ENCODE peak calls at places on chromosomes 5 and 9, in nine cellular contexts. D is GM23248, Z is ovary, W is spleen, L is tibial nerve, H is transverse colon, F is adipocyte, G is HepG2, I is uterus. A is an unnamed sample. For H3K4me1, the result is how much of the 10 kb centered on the place peaks cover.

GRCh38 chr5:37737326-37738056 is 102.3 kb downstream of the GDNF start:
- DNase-seq in L (no peak), Z (no peak), F (peak), D (no peak), G (no peak), W (no peak), H (no peak), I (no peak), A (no peak)

GRCh38 chr5:89377752-89378455 is 494.9 kb upstream of the MEF2C start:
- DNase-seq in D (peak), Z (no peak), W (no peak), G (no peak), I (no peak), F (peak), H (no peak), L (no peak), A (no peak)

GRCh38 chr5:82918311-82919031 is 158.7 kb downstream of the TMEM167A start:
- DNase-seq in I (no peak), H (no peak), W (no peak), D (no peak), F (no peak), L (no peak), Z (no peak), G (no peak), A (no peak)

GRCh38 chr5:1963358-1963757 is 80.6 kb upstream of the IRX4 start:
- DNase-seq in H (no peak), L (no peak), G (no peak), W (no peak), Z (no peak), I (no peak), D (no peak), F (no peak), A (no peak)

GRCh38 chr5:163580516-163580915 is 75.1 kb downstream of the MAT2B start:
- DNase-seq in F (no peak), L (no peak), G (no peak), I (no peak), H (peak), D (no peak), Z (no peak), W (no peak), A (no peak)

GRCh38 chr5:1199649-1200494 is 1.5 kb upstream of the SLC6A19 start:
- DNase-seq in Z (no peak), F (no peak), I (no peak), H (no peak), W (no peak), D (no peak), G (peak), L (no peak), A (no peak)

GRCh38 chr5:88833371-88834107 is 49.4 kb downstream of the MEF2C start:
- DNase-seq in Z (peak), W (peak), D (peak), I (peak), L (no peak), G (no peak), F (peak), H (peak), A (no peak)

GRCh38 chr9:20305457-20305856 is 316.8 kb downstream of the MLLT3 start:
- DNase-seq in W (no peak), I (no peak), H (no peak), G (no peak), L (no peak), Z (no peak), D (no peak), F (no peak), A (no peak)

GRCh38 chr9:90872835-90873294 is 71.2 kb downstream of the SYK start:
- DNase-seq in F (no peak), H (no peak), D (peak), I (no peak), G (no peak), W (no peak), Z (no peak), L (no peak), A (no peak)

GRCh38 chr5:126683912-126684311 is 83.2 kb downstream of the PHAX start:
- DNase-seq in L (no peak), Z (no peak), I (no peak), H (no peak), D (no peak), F (no peak), G (no peak), W (no peak), A (no peak)

GRCh38 chr5:53035868-53036381 is 46.8 kb downstream of the ITGA2 start:
- DNase-seq in W (no peak), D (peak), I (no peak), F (no peak), G (no peak), L (no peak), H (no peak), Z (no peak), A (no peak)

GRCh38 chr5:10501554-10502075 is 59.9 kb downstream of the ROPN1L start:
- DNase-seq in Z (no peak), H (no peak), F (no peak), G (no peak), L (no peak), I (no peak), D (no peak), W (peak), A (no peak)

GRCh38 chr5:173326501-173326960 is 1.7 kb downstream of the STC2 start:
- DNase-seq in F (peak), D (peak), G (no peak), I (no peak), Z (no peak), L (no peak), W (peak), H (no peak), A (no peak)

GRCh38 chr5:74124826-74125225 is 498.8 kb downstream of the ARHGEF28 start:
- DNase-seq in D (no peak), F (no peak), I (no peak), G (no peak), H (no peak), W (no peak), Z (no peak), L (no peak), A (no peak)

GRCh38 chr9:124079176-124079925 is 67.8 kb downstream of the LHX2 start:
- DNase-seq in Z (no peak), D (peak), I (no peak), G (peak), F (peak), L (no peak), W (no peak), H (no peak), A (no peak)

GRCh38 chr5:151673421-151673820 is 13.3 kb downstream of the SPARC start:
- DNase-seq in D (no peak), L (no peak), W (no peak), G (no peak), Z (no peak), H (no peak), F (no peak), I (no peak), A (no peak)

GRCh38 chr5:932628-933250 is 40.1 kb downstream of the TRIP13 start:
- DNase-seq in D (peak), F (no peak), I (peak), W (no peak), G (no peak), Z (peak), H (no peak), L (no peak), A (no peak)

GRCh38 chr9:93300175-93300572 is 116.2 kb downstream of the WNK2 start:
- DNase-seq in H (no peak), L (no peak), W (peak), G (no peak), F (no peak), Z (no peak), D (no peak), I (peak), A (no peak)

GRCh38 chr9:5843450-5844249 is 10.7 kb upstream of the ERMP1 start:
- DNase-seq in D (no peak), H (no peak), W (no peak), I (no peak), Z (no peak), L (no peak), G (peak), F (peak), A (no peak)

GRCh38 chr5:128258387-128258786 is 174.8 kb downstream of the SLC12A2 start:
- DNase-seq in D (no peak), I (no peak), Z (no peak), W (no peak), L (no peak), F (no peak), G (no peak), H (no peak), A (no peak)

GRCh38 chr5:74257645-74258328 is 382.7 kb downstream of the ENC1 start:
- DNase-seq in D (peak), G (no peak), W (peak), I (peak), F (no peak), Z (peak), H (peak), L (peak), A (peak)

GRCh38 chr5:40381676-40382363 is 297.9 kb upstream of the PTGER4 start:
- DNase-seq in F (peak), H (no peak), L (no peak), I (no peak), W (no peak), Z (no peak), D (peak), G (no peak), A (no peak)

GRCh38 chr5:132363431-132364112 is 5.9 kb upstream of the SLC22A5 start:
- DNase-seq in I (no peak), F (peak), G (no peak), Z (no peak), D (peak), W (no peak), H (no peak), L (no peak), A (no peak)

GRCh38 chr9:24487946-24488345 is 57.8 kb downstream of the IZUMO3 start:
- DNase-seq in D (no peak), I (no peak), L (no peak), G (no peak), Z (no peak), F (peak), W (no peak), H (no peak), A (no peak)

GRCh38 chr9:97487107-97487506 is 14.4 kb upstream of the TMOD1 start:
- DNase-seq in D (peak), F (no peak), G (peak), W (no peak), L (no peak), H (no peak), Z (no peak), I (no peak), A (no peak)

GRCh38 chr9:124329393-124329792 is 71.6 kb downstream of the NEK6 start:
- DNase-seq in Z (no peak), L (no peak), D (no peak), H (no peak), F (no peak), G (no peak), W (no peak), I (no peak), A (no peak)

GRCh38 chr9:2816476-2817141 is 27.3 kb downstream of the PUM3 start:
- DNase-seq in L (no peak), W (no peak), H (no peak), G (no peak), F (peak), D (peak), I (no peak), Z (no peak), A (peak)

GRCh38 chr9:75788006-75788634 is 102.4 kb upstream of the PCSK5 start:
- DNase-seq in F (peak), D (peak), Z (peak), G (no peak), W (no peak), H (no peak), L (no peak), I (no peak), A (no peak)

GRCh38 chr5:133849116-133849515 is 119.3 kb downstream of the C5orf15 start:
- DNase-seq in W (no peak), L (no peak), G (no peak), F (no peak), H (no peak), D (no peak), Z (no peak), I (no peak), A (no peak)

GRCh38 chr9:90290716-90291485 is 351.7 kb downstream of the DIRAS2 start:
- DNase-seq in G (no peak), H (no peak), W (no peak), L (no peak), Z (no peak), F (no peak), I (no peak), D (no peak), A (no peak)

GRCh38 chr9:129267141-129267540 is 89.1 kb upstream of the IER5L start:
- DNase-seq in W (peak), F (no peak), I (no peak), Z (peak), G (no peak), H (no peak), D (no peak), L (no peak), A (no peak)
- H3K4me1 ChIP-seq in W (under half), F (under half), I (under half), Z (under half), G (under half), H (under half), D (under half), L (under half), A (under half)

GRCh38 chr9:128687453-128687852 is 1.6 kb upstream of the SET start:
- DNase-seq in G (no peak), L (no peak), I (no peak), W (peak), H (no peak), F (no peak), Z (no peak), D (no peak), A (no peak)
- H3K4me1 ChIP-seq in G (half or more), L (under half), I (under half), W (under half), H (under half), F (under half), Z (under half), D (under half), A (under half)

GRCh38 chr9:107772988-107773387 is 283.4 kb upstream of the KLF4 start:
- DNase-seq in F (no peak), I (no peak), H (no peak), G (no peak), W (no peak), D (no peak), L (no peak), Z (no peak), A (no peak)

GRCh38 chr9:107768224-107768623 is 278.7 kb upstream of the KLF4 start:
- DNase-seq in L (no peak), Z (no peak), H (no peak), F (no peak), D (no peak), I (no peak), W (peak), G (no peak), A (no peak)

GRCh38 chr9:107767711-107768110 is 278.1 kb upstream of the KLF4 start:
- DNase-seq in D (no peak), G (no peak), F (no peak), L (no peak), W (no peak), Z (no peak), H (no peak), I (no peak), A (no peak)

GRCh38 chr9:107770716-107771115 is 281.1 kb upstream of the KLF4 start:
- DNase-seq in H (no peak), F (no peak), I (no peak), L (no peak), G (no peak), D (no peak), W (no peak), Z (no peak), A (no peak)
- H3K4me1 ChIP-seq in H (under half), F (under half), I (under half), L (under half), G (under half), D (under half), W (under half), Z (under half), A (under half)

GRCh38 chr5:91125916-91126315 is 257.2 kb downstream of the ARRDC3 start:
- DNase-seq in H (no peak), G (no peak), L (no peak), W (no peak), D (no peak), F (peak), I (no peak), Z (no peak), A (no peak)
- H3K4me1 ChIP-seq in H (under half), G (under half), L (half or more), W (under half), D (under half), F (half or more), I (under half), Z (under half), A (under half)

GRCh38 chr5:54289769-54290168 is 20.6 kb downstream of the ARL15 start:
- DNase-seq in H (no peak), F (no peak), G (no peak), Z (no peak), L (no peak), D (no peak), I (no peak), W (no peak), A (no peak)

GRCh38 chr5:54288568-54289217 is 21.7 kb downstream of the ARL15 start:
- DNase-seq in H (no peak), D (no peak), I (no peak), F (no peak), W (no peak), G (no peak), L (no peak), Z (no peak), A (no peak)

GRCh38 chr5:54294097-54294667 is 16.2 kb downstream of the ARL15 start:
- DNase-seq in H (no peak), L (no peak), W (no peak), D (no peak), G (no peak), I (no peak), Z (no peak), F (no peak), A (no peak)

GRCh38 chr5:54292866-54293265 is 17.5 kb downstream of the ARL15 start:
- DNase-seq in H (no peak), D (no peak), Z (no peak), W (no peak), F (no peak), L (no peak), I (no peak), G (no peak), A (no peak)

DNA sequence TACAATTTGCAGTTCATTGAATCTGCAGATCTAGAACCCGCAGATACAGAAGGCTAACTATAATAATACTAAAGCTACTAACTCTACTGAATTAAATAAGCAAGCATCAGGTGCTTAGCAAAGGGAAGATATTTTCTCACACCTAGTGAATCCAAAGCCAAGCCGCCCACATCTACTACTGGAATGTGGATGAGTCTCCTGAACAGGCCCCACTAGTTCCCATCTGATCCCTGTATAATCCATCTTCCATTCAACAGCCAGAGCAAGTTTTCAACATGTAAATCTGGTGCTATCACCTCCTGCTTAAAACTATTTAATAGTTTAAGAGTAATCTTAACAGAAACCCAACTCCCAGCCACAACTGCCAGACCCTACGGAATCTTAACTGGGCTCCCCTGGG is 18.9 kb downstream of the ARL15 start:
- DNase-seq in Z (no peak), I (no peak), H (no peak), D (no peak), G (no peak), W (no peak), F (no peak), L (no peak), A (no peak)
- H3K4me1 ChIP-seq in Z (under half), I (under half), H (under half), D (under half), G (under half), W (under half), F (under half), L (under half), A (under half)

GRCh38 chr5:114467141-114467540 is 105.3 kb downstream of the KCNN2 start:
- DNase-seq in L (no peak), D (no peak), Z (no peak), G (no peak), W (no peak), H (no peak), F (no peak), I (no peak), A (no peak)
- H3K4me1 ChIP-seq in L (under half), D (under half), Z (under half), G (under half), W (under half), H (under half), F (under half), I (under half), A (under half)

GRCh38 chr5:124737651-124738050 is 8.8 kb downstream of the ZNF608 start:
- DNase-seq in F (no peak), H (no peak), Z (no peak), L (no peak), I (no peak), G (no peak), W (no peak), D (no peak), A (no peak)

GRCh38 chr5:124735169-124735858 is 11.1 kb downstream of the ZNF608 start:
- DNase-seq in I (peak), G (no peak), L (no peak), D (peak), W (no peak), F (peak), Z (peak), H (peak), A (no peak)

GRCh38 chr5:124734574-124735168 is 11.8 kb downstream of the ZNF608 start:
- DNase-seq in I (no peak), G (no peak), D (no peak), L (no peak), H (no peak), F (no peak), W (no peak), Z (no peak), A (no peak)

GRCh38 chr5:124736814-124737186 is 9.6 kb downstream of the ZNF608 start:
- DNase-seq in L (no peak), H (no peak), D (no peak), G (no peak), I (no peak), F (no peak), Z (no peak), W (no peak), A (no peak)

DNA sequence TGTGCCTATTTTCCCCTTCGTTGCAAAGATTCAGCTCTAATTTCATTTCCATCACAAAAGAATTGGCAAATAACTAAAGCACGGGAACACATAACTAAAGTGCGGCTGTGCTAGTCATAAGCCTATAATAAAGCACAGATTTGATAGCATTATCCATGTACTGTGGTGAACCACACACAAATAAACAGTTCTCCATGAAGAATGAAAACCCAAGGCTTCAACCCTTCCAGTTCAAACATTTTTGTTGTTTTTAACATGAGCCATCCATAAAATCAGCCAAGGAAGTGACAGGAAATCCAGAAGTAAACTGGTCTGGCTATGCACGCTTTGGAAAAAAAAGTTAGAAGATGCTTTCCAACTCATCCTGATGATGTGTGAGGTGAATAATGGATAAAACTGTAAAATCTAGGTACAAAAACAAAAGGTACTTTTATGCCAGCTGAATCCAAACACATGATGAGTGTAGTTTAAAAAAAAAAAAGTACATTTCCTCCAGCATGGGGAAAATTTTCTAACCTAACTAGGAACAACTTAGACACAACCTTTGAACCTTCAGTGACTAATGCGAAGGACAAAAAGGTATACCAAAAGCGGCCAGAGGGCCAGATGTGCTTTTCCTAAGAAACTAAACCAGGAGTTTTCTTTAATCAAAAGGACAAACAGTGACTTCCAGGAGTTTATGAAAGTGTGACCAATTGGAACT is 10.2 kb downstream of the ZNF608 start:
- DNase-seq in G (no peak), F (peak), D (peak), H (no peak), I (no peak), W (no peak), Z (no peak), L (no peak), A (no peak)
- H3K4me1 ChIP-seq in G (under half), F (under half), D (under half), H (half or more), I (under half), W (under half), Z (under half), L (under half), A (under half)